ENCODE peak calls at places on chromosomes 13 and 19, in six cellular contexts. G, K, N, V, I and O are unnamed samples.

GRCh38 chr13:41678320-41678719 is 221.0 kb downstream of the RGCC start:
- DNase-seq in G (no peak), K (no peak), N (no peak), V (no peak), I (no peak), O (no peak)

GRCh38 chr13:95535243-95535642 is 17.3 kb upstream of the CLDN10 start:
- DNase-seq in G (no peak), K (no peak), N (no peak), V (no peak), I (peak; percentile 94), O (no peak)

GRCh38 chr13:77537302-77537919 is 1.9 kb downstream of the SCEL start:
- DNase-seq in G (no peak), K (no peak), N (no peak), V (no peak), I (peak; percentile 83), O (no peak)

GRCh38 chr13:76632388-76633044 is 253.7 kb downstream of the KCTD12 start:
- DNase-seq in G (no peak), K (no peak), N (no peak), V (no peak), I (no peak), O (no peak)

GRCh38 chr13:28128030-28128429 is 10.3 kb upstream of the PAN3 start:
- DNase-seq in G (no peak), K (no peak), N (no peak), V (no peak), I (no peak), O (no peak)

GRCh38 chr13:60152114-60152513 is 11.6 kb downstream of the DIAPH3 start:
- DNase-seq in G (no peak), K (no peak), N (no peak), V (no peak), I (peak; percentile 19), O (no peak)

GRCh38 chr19:15316498-15316897 is 15.8 kb downstream of the BRD4 start:
- DNase-seq in G (no peak), K (no peak), N (no peak), V (no peak), I (no peak), O (no peak)

GRCh38 chr13:75766636-75767035 is 130.5 kb downstream of the LMO7 start:
- DNase-seq in G (no peak), K (no peak), N (no peak), V (no peak), I (no peak), O (no peak)

GRCh38 chr13:21012211-21012610 is 49.2 kb downstream of the LATS2 start:
- DNase-seq in G (no peak), K (no peak), N (no peak), V (no peak), I (no peak), O (no peak)

GRCh38 chr19:58547323-58548312 is 3.8 kb downstream of the TRIM28 start:
- DNase-seq in G (no peak), K (no peak), N (no peak), V (no peak), I (no peak), O (no peak)

GRCh38 chr19:19554074-19555023 is 16.3 kb downstream of the CILP2 start:
- DNase-seq in G (no peak), K (peak; percentile 53), N (no peak), V (peak; percentile 65), I (peak; percentile 55), O (no peak)

GRCh38 chr13:83295684-83296083 is 586.6 kb downstream of the SLITRK1 start:
- DNase-seq in G (no peak), K (no peak), N (no peak), V (no peak), I (no peak), O (no peak)

GRCh38 chr13:106156468-106156867 is 379.0 kb downstream of the EFNB2 start:
- DNase-seq in G (peak; percentile 19), K (no peak), N (no peak), V (no peak), I (peak; percentile 88), O (no peak)

GRCh38 chr19:7636317-7636690 is 606 bp upstream of the STXBP2 start:
- DNase-seq in G (no peak), K (no peak), N (no peak), V (no peak), I (no peak), O (no peak)

GRCh38 chr13:107210216-107211010 is 642.5 kb upstream of the ARGLU1 start:
- DNase-seq in G (no peak), K (no peak), N (no peak), V (no peak), I (no peak), O (no peak)

GRCh38 chr13:49585220-49586157 is at the start of gene RCBTB1:
- DNase-seq in G (peak; percentile 55), K (peak; percentile 77), N (peak; percentile 84), V (peak; percentile 77), I (peak; percentile 53), O (peak; percentile 75)

GRCh38 chr19:3818479-3818878 is 32.3 kb upstream of the MATK start:
- DNase-seq in G (no peak), K (no peak), N (no peak), V (no peak), I (peak; percentile 48), O (no peak)

GRCh38 chr19:2254052-2254872 is 2.0 kb downstream of the JSRP1 start:
- DNase-seq in G (no peak), K (no peak), N (no peak), V (no peak), I (no peak), O (no peak)

GRCh38 chr13:37382156-37382555 is 216.4 kb downstream of the POSTN start:
- DNase-seq in G (no peak), K (no peak), N (no peak), V (no peak), I (no peak), O (no peak)

GRCh38 chr13:100627142-100627541 is 38.6 kb upstream of the GGACT start:
- DNase-seq in G (no peak), K (no peak), N (no peak), V (no peak), I (no peak), O (no peak)

GRCh38 chr19:4295972-4296771 is 6.0 kb downstream of the TMIGD2 start:
- DNase-seq in G (no peak), K (no peak), N (no peak), V (peak; percentile 38), I (no peak), O (no peak)

GRCh38 chr19:11361037-11361770 is 6.0 kb downstream of the PLPPR2 start:
- DNase-seq in G (no peak), K (peak; percentile 85), N (peak; percentile 89), V (peak; percentile 93), I (no peak), O (peak; percentile 88)

GRCh38 chr13:28505543-28506135 is 10.7 kb upstream of the FLT1 start:
- DNase-seq in G (no peak), K (no peak), N (no peak), V (no peak), I (no peak), O (no peak)

GRCh38 chr13:99042851-99043250 is 65.0 kb upstream of the DOCK9 start:
- DNase-seq in G (no peak), K (no peak), N (no peak), V (no peak), I (no peak), O (no peak)

GRCh38 chr19:55284405-55285058 is 735 bp downstream of the BRSK1 start:
- DNase-seq in G (no peak), K (no peak), N (no peak), V (no peak), I (no peak), O (no peak)

GRCh38 chr13:51781246-51782022 is 22.5 kb downstream of the DHRS12 start:
- DNase-seq in G (no peak), K (no peak), N (no peak), V (peak; percentile 61), I (peak; percentile 60), O (no peak)

GRCh38 chr13:26599403-26599802 is 41.9 kb downstream of the WASF3 start:
- DNase-seq in G (no peak), K (no peak), N (no peak), V (no peak), I (no peak), O (no peak)

GRCh38 chr13:65656740-65657329 is 1573.3 kb downstream of the PCDH9 start:
- DNase-seq in G (no peak), K (no peak), N (no peak), V (no peak), I (peak; percentile 37), O (no peak)
- TF ChIP-seq CTCF in G (peak; percentile 30), K (no peak), N (no peak), V (no peak), I (peak; percentile 65), O (peak; percentile 45)

GRCh38 chr19:46394398-46394797 is 19.0 kb downstream of the CCDC8 start:
- DNase-seq in G (no peak), K (no peak), N (no peak), V (no peak), I (no peak), O (no peak)
- H3K27ac ChIP-seq in G (no peak overlapping the region), K (no peak overlapping the region), N (no peak overlapping the region), V (no peak overlapping the region), I (no peak overlapping the region), O (no peak overlapping the region)

GRCh38 chr19:48216933-48217332 is 38.8 kb downstream of the CARD8 start:
- DNase-seq in G (no peak), K (no peak), N (no peak), V (no peak), I (no peak), O (no peak)
- TF ChIP-seq CTCF in G (no peak), K (no peak), N (no peak), V (no peak), I (no peak), O (no peak)

GRCh38 chr19:18421371-18421959 is 2.3 kb downstream of the SSBP4 start:
- DNase-seq in G (peak; percentile 26), K (no peak), N (no peak), V (no peak), I (no peak), O (no peak)

GRCh38 chr19:18420931-18421330 is 1.7 kb downstream of the SSBP4 start:
- DNase-seq in G (peak; percentile 34), K (no peak), N (no peak), V (no peak), I (no peak), O (no peak)

GRCh38 chr19:18418725-18419194 is 438 bp upstream of the SSBP4 start:
- DNase-seq in G (peak; percentile 66), K (no peak), N (no peak), V (no peak), I (no peak), O (peak; percentile 69)

GRCh38 chr19:18419195-18419698 is at the start of gene SSBP4:
- DNase-seq in G (peak; percentile 62), K (no peak), N (peak; percentile 83), V (peak; percentile 76), I (peak; percentile 85), O (peak; percentile 74)

DNA sequence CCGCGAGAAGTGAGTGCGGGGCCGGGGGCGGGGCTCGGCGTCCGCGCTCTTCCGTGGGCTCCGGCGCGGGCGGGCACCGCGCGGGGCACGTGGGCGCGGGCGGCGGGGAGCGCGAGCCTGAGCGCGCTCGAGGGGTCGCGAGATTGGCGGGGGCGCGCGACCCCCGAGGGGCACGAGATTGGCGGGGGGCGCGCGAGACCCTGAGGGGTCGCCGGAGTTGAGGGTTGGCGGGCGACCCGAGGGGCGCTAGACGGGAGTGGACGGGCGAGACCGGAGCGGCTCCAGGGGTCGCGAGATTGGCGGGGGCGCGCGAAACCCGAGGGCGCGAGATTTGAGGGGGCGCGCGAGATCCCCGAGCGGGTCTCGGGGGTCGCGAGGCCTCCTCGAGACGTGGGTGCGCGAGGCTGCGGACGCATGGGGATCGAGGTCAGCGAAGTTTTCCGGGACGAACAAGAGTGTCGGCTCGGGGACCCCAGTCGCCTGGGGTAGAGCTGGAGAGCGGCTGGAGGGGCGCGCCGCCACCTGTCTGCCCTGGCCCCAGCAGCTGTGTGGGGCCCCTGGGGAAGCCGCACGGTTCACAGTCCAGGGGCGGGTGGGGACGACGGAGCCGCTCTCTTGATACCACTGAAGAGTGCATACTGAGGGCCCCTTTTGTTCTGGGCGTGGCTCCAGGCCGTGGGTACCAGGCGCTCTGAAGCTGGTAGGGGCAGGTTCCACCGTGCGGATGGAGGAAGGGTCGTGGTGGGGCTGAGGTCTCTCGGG is 682 bp downstream of the SSBP4 start:
- DNase-seq in G (peak; percentile 59), K (no peak), N (peak; percentile 74), V (no peak), I (peak; percentile 35), O (no peak)
- H3K27ac ChIP-seq in G (peak overlapping the region; percentile 90), K (peak overlapping the region; percentile 88), N (peak overlapping the region; percentile 83), V (peak overlapping the region; percentile 92), I (no peak overlapping the region), O (peak overlapping the region; percentile 66)